ENCODE peak calls at places on chromosomes 6 and 20, in seven cellular contexts. One of them, this sample, is unnamed. For H3K4me1, the result is how much of the 10 kb centered on the place peaks cover.

GRCh38 chr6:11692451-11693376 is 85.9 kb downstream of the ADTRP start:
- DNase-seq in psoas muscle: no peak
- DNase-seq in GM23248: no peak
- DNase-seq in CD8-positive, alpha-beta memory T cell: no peak
- DNase-seq in K562: no peak
- DNase-seq in CD8-positive, alpha-beta T cell: no peak
- DNase-seq in mammary epithelial cell: no peak
- DNase-seq in this sample: no peak

GRCh38 chr20:24690408-24690807 is 221.0 kb downstream of the SYNDIG1 start:
- DNase-seq in psoas muscle: no peak
- DNase-seq in GM23248: no peak
- DNase-seq in CD8-positive, alpha-beta memory T cell: no peak
- DNase-seq in K562: no peak
- DNase-seq in CD8-positive, alpha-beta T cell: peak
- DNase-seq in mammary epithelial cell: no peak
- DNase-seq in this sample: no peak

GRCh38 chr6:125942677-125943527 is 13.7 kb upstream of the HINT3 start:
- DNase-seq in psoas muscle: no peak
- DNase-seq in GM23248: peak
- DNase-seq in CD8-positive, alpha-beta memory T cell: no peak
- DNase-seq in K562: no peak
- DNase-seq in CD8-positive, alpha-beta T cell: no peak
- DNase-seq in mammary epithelial cell: peak
- DNase-seq in this sample: no peak

GRCh38 chr6:72218125-72218524 is 331.8 kb downstream of the RIMS1 start:
- DNase-seq in psoas muscle: no peak
- DNase-seq in GM23248: peak
- DNase-seq in CD8-positive, alpha-beta memory T cell: no peak
- DNase-seq in K562: peak
- DNase-seq in CD8-positive, alpha-beta T cell: no peak
- DNase-seq in mammary epithelial cell: peak
- DNase-seq in this sample: no peak

GRCh38 chr20:38139919-38140753 is 24.9 kb downstream of the TGM2 start:
- DNase-seq in psoas muscle: no peak
- DNase-seq in GM23248: no peak
- DNase-seq in CD8-positive, alpha-beta memory T cell: no peak
- DNase-seq in K562: no peak
- DNase-seq in CD8-positive, alpha-beta T cell: no peak
- DNase-seq in mammary epithelial cell: no peak
- DNase-seq in this sample: peak

GRCh38 chr20:34622821-34623451 is 54.0 kb downstream of the PIGU start:
- DNase-seq in psoas muscle: no peak
- DNase-seq in GM23248: no peak
- DNase-seq in CD8-positive, alpha-beta memory T cell: no peak
- DNase-seq in K562: no peak
- DNase-seq in CD8-positive, alpha-beta T cell: no peak
- DNase-seq in mammary epithelial cell: no peak
- DNase-seq in this sample: no peak

GRCh38 chr6:82248233-82248735 is 740 bp upstream of the IBTK start:
- DNase-seq in psoas muscle: no peak
- DNase-seq in GM23248: peak
- DNase-seq in CD8-positive, alpha-beta memory T cell: no peak
- DNase-seq in K562: no peak
- DNase-seq in CD8-positive, alpha-beta T cell: no peak
- DNase-seq in mammary epithelial cell: peak
- DNase-seq in this sample: no peak

GRCh38 chr6:158777510-158777909 is 41.7 kb downstream of the EZR start:
- DNase-seq in psoas muscle: no peak
- DNase-seq in GM23248: no peak
- DNase-seq in CD8-positive, alpha-beta memory T cell: no peak
- DNase-seq in K562: no peak
- DNase-seq in CD8-positive, alpha-beta T cell: no peak
- DNase-seq in mammary epithelial cell: no peak
- DNase-seq in this sample: no peak

GRCh38 chr6:144749263-144749662 is 464.1 kb downstream of the UTRN start:
- DNase-seq in psoas muscle: no peak
- DNase-seq in GM23248: no peak
- DNase-seq in CD8-positive, alpha-beta memory T cell: no peak
- DNase-seq in K562: no peak
- DNase-seq in CD8-positive, alpha-beta T cell: no peak
- DNase-seq in mammary epithelial cell: no peak
- DNase-seq in this sample: no peak

GRCh38 chr20:13262701-13263335 is 41.7 kb downstream of the ISM1 start:
- DNase-seq in psoas muscle: no peak
- DNase-seq in GM23248: no peak
- DNase-seq in CD8-positive, alpha-beta memory T cell: no peak
- DNase-seq in K562: no peak
- DNase-seq in CD8-positive, alpha-beta T cell: no peak
- DNase-seq in mammary epithelial cell: no peak
- DNase-seq in this sample: no peak

GRCh38 chr6:5205877-5206840 is 54.6 kb downstream of the LYRM4 start:
- DNase-seq in psoas muscle: peak
- DNase-seq in GM23248: peak
- DNase-seq in CD8-positive, alpha-beta memory T cell: no peak
- DNase-seq in K562: no peak
- DNase-seq in CD8-positive, alpha-beta T cell: no peak
- DNase-seq in mammary epithelial cell: peak
- DNase-seq in this sample: peak

GRCh38 chr6:136181858-136182257 is 68.3 kb downstream of the MTFR2 start:
- DNase-seq in psoas muscle: no peak
- DNase-seq in GM23248: no peak
- DNase-seq in CD8-positive, alpha-beta memory T cell: no peak
- DNase-seq in K562: no peak
- DNase-seq in CD8-positive, alpha-beta T cell: no peak
- DNase-seq in mammary epithelial cell: no peak
- DNase-seq in this sample: no peak

GRCh38 chr20:13788167-13788834 is 3.5 kb downstream of the NDUFAF5 start:
- DNase-seq in psoas muscle: no peak
- DNase-seq in GM23248: peak
- DNase-seq in CD8-positive, alpha-beta memory T cell: no peak
- DNase-seq in K562: peak
- DNase-seq in CD8-positive, alpha-beta T cell: no peak
- DNase-seq in mammary epithelial cell: peak
- DNase-seq in this sample: no peak

DNA sequence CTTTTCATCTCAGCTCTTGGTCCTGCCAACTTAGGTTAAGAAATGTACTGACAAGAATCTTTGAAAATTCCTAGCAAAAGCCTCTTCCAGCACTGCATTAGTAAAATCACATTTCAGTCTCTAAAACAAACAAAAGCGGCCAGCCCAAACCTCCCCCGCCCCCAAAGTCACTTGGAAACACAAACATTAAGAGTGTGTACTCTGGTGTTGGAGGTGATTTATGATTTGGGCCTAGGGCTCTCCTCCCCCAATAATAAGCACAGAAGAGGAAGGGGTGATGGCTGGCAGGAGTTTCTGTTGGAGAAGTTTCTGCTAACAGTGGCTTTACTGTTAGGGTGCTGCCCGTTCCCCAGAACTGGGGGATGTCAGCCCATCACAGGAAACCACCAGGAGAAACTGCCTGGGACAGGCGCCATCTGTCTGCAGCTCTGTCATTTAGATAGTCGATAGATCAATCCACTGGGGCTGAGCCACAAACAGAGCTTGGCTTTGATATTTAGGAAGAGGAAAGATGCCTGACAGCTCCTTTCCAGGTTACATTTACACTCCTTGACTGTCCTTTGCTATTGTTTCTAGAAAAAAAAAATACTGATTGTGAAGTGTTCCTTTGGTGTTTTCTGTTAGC is 199.5 kb downstream of the CD83 start:
- DNase-seq in psoas muscle: no peak
- DNase-seq in GM23248: no peak
- DNase-seq in CD8-positive, alpha-beta memory T cell: no peak
- DNase-seq in K562: no peak
- DNase-seq in CD8-positive, alpha-beta T cell: no peak
- DNase-seq in mammary epithelial cell: no peak
- DNase-seq in this sample: no peak
- H3K4me1 ChIP-seq in psoas muscle: under half
- H3K4me1 ChIP-seq in GM23248: under half
- H3K4me1 ChIP-seq in CD8-positive, alpha-beta memory T cell: under half
- H3K4me1 ChIP-seq in K562: under half
- H3K4me1 ChIP-seq in CD8-positive, alpha-beta T cell: under half
- H3K4me1 ChIP-seq in mammary epithelial cell: under half
- H3K4me1 ChIP-seq in this sample: under half

GRCh38 chr20:44522841-44523240 is 971 bp upstream of the SERINC3 start:
- DNase-seq in psoas muscle: no peak
- DNase-seq in GM23248: no peak
- DNase-seq in CD8-positive, alpha-beta memory T cell: no peak
- DNase-seq in K562: no peak
- DNase-seq in CD8-positive, alpha-beta T cell: no peak
- DNase-seq in mammary epithelial cell: no peak
- DNase-seq in this sample: no peak

GRCh38 chr20:44513871-44514270 is 8.0 kb downstream of the SERINC3 start:
- DNase-seq in psoas muscle: no peak
- DNase-seq in GM23248: peak
- DNase-seq in CD8-positive, alpha-beta memory T cell: no peak
- DNase-seq in K562: no peak
- DNase-seq in CD8-positive, alpha-beta T cell: no peak
- DNase-seq in mammary epithelial cell: no peak
- DNase-seq in this sample: no peak

GRCh38 chr20:44516491-44516890 is 5.4 kb downstream of the SERINC3 start:
- DNase-seq in psoas muscle: peak
- DNase-seq in GM23248: peak
- DNase-seq in CD8-positive, alpha-beta memory T cell: no peak
- DNase-seq in K562: no peak
- DNase-seq in CD8-positive, alpha-beta T cell: no peak
- DNase-seq in mammary epithelial cell: no peak
- DNase-seq in this sample: no peak

GRCh38 chr20:44521484-44522481 is at the start of gene SERINC3:
- DNase-seq in psoas muscle: peak
- DNase-seq in GM23248: peak
- DNase-seq in CD8-positive, alpha-beta memory T cell: peak
- DNase-seq in K562: peak
- DNase-seq in CD8-positive, alpha-beta T cell: peak
- DNase-seq in mammary epithelial cell: peak
- DNase-seq in this sample: peak

DNA sequence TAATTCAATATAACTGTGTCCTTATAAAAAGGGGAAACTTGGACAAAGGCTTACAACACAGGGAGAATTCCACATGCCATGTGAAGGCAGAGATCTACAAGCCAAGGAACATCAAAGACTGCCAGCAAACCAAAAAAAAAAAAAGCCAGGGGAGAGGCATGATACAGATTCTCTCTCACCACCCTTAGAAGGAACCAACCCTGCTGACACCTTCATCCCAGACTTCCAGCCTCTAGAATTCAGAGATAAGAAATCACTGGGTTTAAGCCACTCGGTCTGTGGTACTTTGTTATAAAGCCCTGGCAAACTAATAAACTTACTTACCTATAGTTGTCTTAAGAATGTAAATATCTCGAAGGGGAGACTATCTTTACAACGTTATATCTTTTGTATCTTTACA is 4.4 kb downstream of the SERINC3 start:
- DNase-seq in psoas muscle: no peak
- DNase-seq in GM23248: no peak
- DNase-seq in CD8-positive, alpha-beta memory T cell: no peak
- DNase-seq in K562: no peak
- DNase-seq in CD8-positive, alpha-beta T cell: no peak
- DNase-seq in mammary epithelial cell: no peak
- DNase-seq in this sample: no peak
- H3K4me3 ChIP-seq in psoas muscle: peak
- H3K4me3 ChIP-seq in GM23248: no peak
- H3K4me3 ChIP-seq in CD8-positive, alpha-beta memory T cell: no peak
- H3K4me3 ChIP-seq in K562: no peak
- H3K4me3 ChIP-seq in CD8-positive, alpha-beta T cell: no peak
- H3K4me3 ChIP-seq in mammary epithelial cell: no peak
- H3K4me3 ChIP-seq in this sample: no peak

GRCh38 chr6:139112561-139112960 is 22.3 kb upstream of the HECA start:
- DNase-seq in psoas muscle: no peak
- DNase-seq in GM23248: no peak
- DNase-seq in CD8-positive, alpha-beta memory T cell: no peak
- DNase-seq in K562: no peak
- DNase-seq in CD8-positive, alpha-beta T cell: no peak
- DNase-seq in mammary epithelial cell: no peak
- DNase-seq in this sample: no peak

GRCh38 chr6:139114741-139115140 is 20.1 kb upstream of the HECA start:
- DNase-seq in psoas muscle: no peak
- DNase-seq in GM23248: no peak
- DNase-seq in CD8-positive, alpha-beta memory T cell: no peak
- DNase-seq in K562: no peak
- DNase-seq in CD8-positive, alpha-beta T cell: no peak
- DNase-seq in mammary epithelial cell: no peak
- DNase-seq in this sample: no peak

GRCh38 chr6:139109558-139109957 is 25.3 kb upstream of the HECA start:
- DNase-seq in psoas muscle: no peak
- DNase-seq in GM23248: peak
- DNase-seq in CD8-positive, alpha-beta memory T cell: no peak
- DNase-seq in K562: no peak
- DNase-seq in CD8-positive, alpha-beta T cell: no peak
- DNase-seq in mammary epithelial cell: no peak
- DNase-seq in this sample: no peak

GRCh38 chr6:139108378-139108777 is 26.5 kb upstream of the HECA start:
- DNase-seq in psoas muscle: no peak
- DNase-seq in GM23248: no peak
- DNase-seq in CD8-positive, alpha-beta memory T cell: no peak
- DNase-seq in K562: no peak
- DNase-seq in CD8-positive, alpha-beta T cell: no peak
- DNase-seq in mammary epithelial cell: no peak
- DNase-seq in this sample: no peak

GRCh38 chr6:139112146-139112545 is 22.7 kb upstream of the HECA start:
- DNase-seq in psoas muscle: no peak
- DNase-seq in GM23248: no peak
- DNase-seq in CD8-positive, alpha-beta memory T cell: no peak
- DNase-seq in K562: no peak
- DNase-seq in CD8-positive, alpha-beta T cell: no peak
- DNase-seq in mammary epithelial cell: peak
- DNase-seq in this sample: no peak
- H3K4me1 ChIP-seq in psoas muscle: under half
- H3K4me1 ChIP-seq in GM23248: under half
- H3K4me1 ChIP-seq in CD8-positive, alpha-beta memory T cell: half or more
- H3K4me1 ChIP-seq in K562: under half
- H3K4me1 ChIP-seq in CD8-positive, alpha-beta T cell: half or more
- H3K4me1 ChIP-seq in mammary epithelial cell: under half
- H3K4me1 ChIP-seq in this sample: under half

DNA sequence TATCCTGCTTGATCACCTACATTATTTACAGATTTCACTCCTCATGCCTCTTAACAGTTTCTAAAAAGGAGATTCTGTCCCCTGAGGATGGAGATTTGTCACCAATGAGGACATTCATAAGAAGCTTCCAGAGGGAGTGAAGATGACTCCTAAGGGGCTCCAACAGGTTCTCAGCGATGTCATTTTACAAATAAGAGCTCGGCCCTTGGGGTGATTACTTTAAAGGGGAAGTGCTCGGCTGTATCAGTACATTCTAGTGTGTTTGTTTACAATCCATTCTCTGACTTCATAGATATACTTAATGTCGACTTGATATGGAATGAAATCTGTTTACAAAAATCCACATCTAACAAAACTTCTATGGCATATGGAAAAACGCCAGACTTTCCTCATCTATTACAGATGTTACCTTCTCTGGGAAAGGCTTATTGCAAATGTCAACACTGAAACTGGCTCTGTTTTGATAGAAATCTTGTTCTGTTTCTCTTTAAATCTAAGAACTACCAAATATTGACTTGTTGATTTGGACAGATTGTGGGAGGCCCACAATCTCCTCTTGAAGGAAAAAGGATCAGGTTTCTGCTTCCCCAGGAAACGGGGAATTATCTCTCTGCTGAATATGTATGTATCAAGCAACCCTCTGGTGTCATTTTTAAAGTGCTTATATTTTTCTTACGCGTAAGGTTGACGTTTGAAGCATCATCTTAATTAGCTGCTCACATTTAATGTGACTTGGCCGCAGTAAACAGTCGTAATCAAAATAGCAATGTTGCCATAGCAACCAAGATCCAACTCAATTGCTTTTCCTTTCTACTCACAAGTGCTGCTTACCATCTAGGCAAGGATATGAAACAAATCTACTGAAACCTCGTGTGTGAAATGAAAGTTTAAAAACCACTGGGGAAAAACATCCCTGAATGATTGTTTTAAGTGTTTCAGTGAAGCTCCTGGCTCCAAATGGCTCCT is 95.8 kb downstream of the SHLD1 start:
- DNase-seq in psoas muscle: no peak
- DNase-seq in GM23248: peak
- DNase-seq in CD8-positive, alpha-beta memory T cell: no peak
- DNase-seq in K562: no peak
- DNase-seq in CD8-positive, alpha-beta T cell: no peak
- DNase-seq in mammary epithelial cell: no peak
- DNase-seq in this sample: no peak
- H3K4me3 ChIP-seq in psoas muscle: no peak
- H3K4me3 ChIP-seq in GM23248: no peak
- H3K4me3 ChIP-seq in CD8-positive, alpha-beta memory T cell: no peak
- H3K4me3 ChIP-seq in K562: no peak
- H3K4me3 ChIP-seq in CD8-positive, alpha-beta T cell: no peak
- H3K4me3 ChIP-seq in mammary epithelial cell: no peak
- H3K4me3 ChIP-seq in this sample: no peak

This sample was measured in uterus.